ENCODE peak calls at places on chromosome 18, in nine cellular contexts. One of them, this sample, is unnamed.

GRCh38 chr18:46060359-46060841 is 11.7 kb downstream of the PSTPIP2 start:
- DNase-seq in AG04450: no peak
- DNase-seq in neural crest cell: no peak
- DNase-seq in CD4-positive, alpha-beta T cell: no peak
- DNase-seq in NCI-H146: no peak
- DNase-seq in stimulated activated effector memory CD8-positive, alpha-beta T cell treated with anti-CD3 and anti-CD28 coated beads, Interleukin-12 subunit alpha, Interleukin-12 subunit beta, amount 100 ng/mL, for 72 hours: no peak
- DNase-seq in activated CD8-positive, alpha-beta memory T cell treated with anti-CD3 and anti-CD28 coated beads, Interleukin-2, amount 50 U/mL, for 4 hours: no peak
- DNase-seq in HT-29: no peak
- DNase-seq in bronchial epithelial cell: no peak
- DNase-seq in this sample: peak; percentile 44

GRCh38 chr18:11500153-11501122 is 109.0 kb upstream of the SLC35G4 start:
- DNase-seq in AG04450: peak; percentile 91
- DNase-seq in neural crest cell: peak; percentile 12
- DNase-seq in CD4-positive, alpha-beta T cell: no peak
- DNase-seq in NCI-H146: no peak
- DNase-seq in stimulated activated effector memory CD8-positive, alpha-beta T cell treated with anti-CD3 and anti-CD28 coated beads, Interleukin-12 subunit alpha, Interleukin-12 subunit beta, amount 100 ng/mL, for 72 hours: no peak
- DNase-seq in activated CD8-positive, alpha-beta memory T cell treated with anti-CD3 and anti-CD28 coated beads, Interleukin-2, amount 50 U/mL, for 4 hours: no peak
- DNase-seq in HT-29: peak; percentile 78
- DNase-seq in bronchial epithelial cell: peak; percentile 95
- DNase-seq in this sample: peak; percentile 79

GRCh38 chr18:74342416-74343043 is 26.9 kb downstream of the C18orf63 start:
- DNase-seq in AG04450: peak; percentile 16
- DNase-seq in neural crest cell: peak; percentile 11
- DNase-seq in CD4-positive, alpha-beta T cell: no peak
- DNase-seq in NCI-H146: peak; percentile 56
- DNase-seq in stimulated activated effector memory CD8-positive, alpha-beta T cell treated with anti-CD3 and anti-CD28 coated beads, Interleukin-12 subunit alpha, Interleukin-12 subunit beta, amount 100 ng/mL, for 72 hours: no peak
- DNase-seq in activated CD8-positive, alpha-beta memory T cell treated with anti-CD3 and anti-CD28 coated beads, Interleukin-2, amount 50 U/mL, for 4 hours: no peak
- DNase-seq in HT-29: peak; percentile 53
- DNase-seq in bronchial epithelial cell: peak; percentile 74
- DNase-seq in this sample: peak; percentile 71

GRCh38 chr18:54148678-54149077 is 75.8 kb downstream of the MBD2 start:
- DNase-seq in AG04450: no peak
- DNase-seq in neural crest cell: no peak
- DNase-seq in CD4-positive, alpha-beta T cell: no peak
- DNase-seq in NCI-H146: no peak
- DNase-seq in stimulated activated effector memory CD8-positive, alpha-beta T cell treated with anti-CD3 and anti-CD28 coated beads, Interleukin-12 subunit alpha, Interleukin-12 subunit beta, amount 100 ng/mL, for 72 hours: no peak
- DNase-seq in activated CD8-positive, alpha-beta memory T cell treated with anti-CD3 and anti-CD28 coated beads, Interleukin-2, amount 50 U/mL, for 4 hours: no peak
- DNase-seq in HT-29: no peak
- DNase-seq in bronchial epithelial cell: no peak
- DNase-seq in this sample: no peak

GRCh38 chr18:61676763-61677434 is 215.9 kb downstream of the RNF152 start:
- DNase-seq in AG04450: peak; percentile 21
- DNase-seq in neural crest cell: no peak
- DNase-seq in CD4-positive, alpha-beta T cell: no peak
- DNase-seq in NCI-H146: no peak
- DNase-seq in stimulated activated effector memory CD8-positive, alpha-beta T cell treated with anti-CD3 and anti-CD28 coated beads, Interleukin-12 subunit alpha, Interleukin-12 subunit beta, amount 100 ng/mL, for 72 hours: no peak
- DNase-seq in activated CD8-positive, alpha-beta memory T cell treated with anti-CD3 and anti-CD28 coated beads, Interleukin-2, amount 50 U/mL, for 4 hours: no peak
- DNase-seq in HT-29: no peak
- DNase-seq in bronchial epithelial cell: no peak
- DNase-seq in this sample: no peak

GRCh38 chr18:50813353-50813752 is 6.5 kb downstream of the MRO start:
- DNase-seq in AG04450: no peak
- DNase-seq in neural crest cell: no peak
- DNase-seq in CD4-positive, alpha-beta T cell: no peak
- DNase-seq in NCI-H146: no peak
- DNase-seq in stimulated activated effector memory CD8-positive, alpha-beta T cell treated with anti-CD3 and anti-CD28 coated beads, Interleukin-12 subunit alpha, Interleukin-12 subunit beta, amount 100 ng/mL, for 72 hours: no peak
- DNase-seq in activated CD8-positive, alpha-beta memory T cell treated with anti-CD3 and anti-CD28 coated beads, Interleukin-2, amount 50 U/mL, for 4 hours: no peak
- DNase-seq in HT-29: no peak
- DNase-seq in bronchial epithelial cell: no peak
- DNase-seq in this sample: no peak

GRCh38 chr18:3452750-3453539 is 3.0 kb downstream of the TGIF1 start:
- DNase-seq in AG04450: no peak
- DNase-seq in neural crest cell: no peak
- DNase-seq in CD4-positive, alpha-beta T cell: peak; percentile 3
- DNase-seq in NCI-H146: no peak
- DNase-seq in stimulated activated effector memory CD8-positive, alpha-beta T cell treated with anti-CD3 and anti-CD28 coated beads, Interleukin-12 subunit alpha, Interleukin-12 subunit beta, amount 100 ng/mL, for 72 hours: no peak
- DNase-seq in activated CD8-positive, alpha-beta memory T cell treated with anti-CD3 and anti-CD28 coated beads, Interleukin-2, amount 50 U/mL, for 4 hours: no peak
- DNase-seq in HT-29: peak; percentile 76
- DNase-seq in bronchial epithelial cell: peak; percentile 52
- DNase-seq in this sample: no peak

GRCh38 chr18:22674300-22674699 is 256.6 kb upstream of the CTAGE1 start:
- DNase-seq in AG04450: peak; percentile 63
- DNase-seq in neural crest cell: no peak
- DNase-seq in CD4-positive, alpha-beta T cell: no peak
- DNase-seq in NCI-H146: no peak
- DNase-seq in stimulated activated effector memory CD8-positive, alpha-beta T cell treated with anti-CD3 and anti-CD28 coated beads, Interleukin-12 subunit alpha, Interleukin-12 subunit beta, amount 100 ng/mL, for 72 hours: no peak
- DNase-seq in activated CD8-positive, alpha-beta memory T cell treated with anti-CD3 and anti-CD28 coated beads, Interleukin-2, amount 50 U/mL, for 4 hours: no peak
- DNase-seq in HT-29: no peak
- DNase-seq in bronchial epithelial cell: peak; percentile 90
- DNase-seq in this sample: peak; percentile 54

GRCh38 chr18:27948981-27949380 is 227.9 kb downstream of the CDH2 start:
- DNase-seq in AG04450: no peak
- DNase-seq in neural crest cell: no peak
- DNase-seq in CD4-positive, alpha-beta T cell: no peak
- DNase-seq in NCI-H146: no peak
- DNase-seq in stimulated activated effector memory CD8-positive, alpha-beta T cell treated with anti-CD3 and anti-CD28 coated beads, Interleukin-12 subunit alpha, Interleukin-12 subunit beta, amount 100 ng/mL, for 72 hours: no peak
- DNase-seq in activated CD8-positive, alpha-beta memory T cell treated with anti-CD3 and anti-CD28 coated beads, Interleukin-2, amount 50 U/mL, for 4 hours: no peak
- DNase-seq in HT-29: no peak
- DNase-seq in bronchial epithelial cell: no peak
- DNase-seq in this sample: no peak

GRCh38 chr18:10454800-10455550 is 540 bp downstream of the APCDD1 start:
- DNase-seq in AG04450: no peak
- DNase-seq in neural crest cell: peak; percentile 32
- DNase-seq in CD4-positive, alpha-beta T cell: no peak
- DNase-seq in NCI-H146: peak; percentile 75
- DNase-seq in stimulated activated effector memory CD8-positive, alpha-beta T cell treated with anti-CD3 and anti-CD28 coated beads, Interleukin-12 subunit alpha, Interleukin-12 subunit beta, amount 100 ng/mL, for 72 hours: no peak
- DNase-seq in activated CD8-positive, alpha-beta memory T cell treated with anti-CD3 and anti-CD28 coated beads, Interleukin-2, amount 50 U/mL, for 4 hours: no peak
- DNase-seq in HT-29: no peak
- DNase-seq in bronchial epithelial cell: no peak
- DNase-seq in this sample: peak; percentile 58

GRCh38 chr18:2303517-2304238 is 267.6 kb downstream of the METTL4 start:
- DNase-seq in AG04450: no peak
- DNase-seq in neural crest cell: no peak
- DNase-seq in CD4-positive, alpha-beta T cell: no peak
- DNase-seq in NCI-H146: no peak
- DNase-seq in stimulated activated effector memory CD8-positive, alpha-beta T cell treated with anti-CD3 and anti-CD28 coated beads, Interleukin-12 subunit alpha, Interleukin-12 subunit beta, amount 100 ng/mL, for 72 hours: no peak
- DNase-seq in activated CD8-positive, alpha-beta memory T cell treated with anti-CD3 and anti-CD28 coated beads, Interleukin-2, amount 50 U/mL, for 4 hours: no peak
- DNase-seq in HT-29: no peak
- DNase-seq in bronchial epithelial cell: peak; percentile 70
- DNase-seq in this sample: no peak

GRCh38 chr18:32300914-32301313 is 111.1 kb downstream of the MEP1B start:
- DNase-seq in AG04450: no peak
- DNase-seq in neural crest cell: no peak
- DNase-seq in CD4-positive, alpha-beta T cell: no peak
- DNase-seq in NCI-H146: no peak
- DNase-seq in stimulated activated effector memory CD8-positive, alpha-beta T cell treated with anti-CD3 and anti-CD28 coated beads, Interleukin-12 subunit alpha, Interleukin-12 subunit beta, amount 100 ng/mL, for 72 hours: no peak
- DNase-seq in activated CD8-positive, alpha-beta memory T cell treated with anti-CD3 and anti-CD28 coated beads, Interleukin-2, amount 50 U/mL, for 4 hours: no peak
- DNase-seq in HT-29: no peak
- DNase-seq in bronchial epithelial cell: no peak
- DNase-seq in this sample: no peak

GRCh38 chr18:10508546-10508945 is 17.3 kb upstream of the NAPG start:
- DNase-seq in AG04450: no peak
- DNase-seq in neural crest cell: no peak
- DNase-seq in CD4-positive, alpha-beta T cell: no peak
- DNase-seq in NCI-H146: no peak
- DNase-seq in stimulated activated effector memory CD8-positive, alpha-beta T cell treated with anti-CD3 and anti-CD28 coated beads, Interleukin-12 subunit alpha, Interleukin-12 subunit beta, amount 100 ng/mL, for 72 hours: no peak
- DNase-seq in activated CD8-positive, alpha-beta memory T cell treated with anti-CD3 and anti-CD28 coated beads, Interleukin-2, amount 50 U/mL, for 4 hours: no peak
- DNase-seq in HT-29: no peak
- DNase-seq in bronchial epithelial cell: no peak
- DNase-seq in this sample: no peak

GRCh38 chr18:47149457-47150028 is 757 bp downstream of the HDHD2 start:
- DNase-seq in AG04450: no peak
- DNase-seq in neural crest cell: peak; percentile 3
- DNase-seq in CD4-positive, alpha-beta T cell: no peak
- DNase-seq in NCI-H146: peak; percentile 62
- DNase-seq in stimulated activated effector memory CD8-positive, alpha-beta T cell treated with anti-CD3 and anti-CD28 coated beads, Interleukin-12 subunit alpha, Interleukin-12 subunit beta, amount 100 ng/mL, for 72 hours: no peak
- DNase-seq in activated CD8-positive, alpha-beta memory T cell treated with anti-CD3 and anti-CD28 coated beads, Interleukin-2, amount 50 U/mL, for 4 hours: no peak
- DNase-seq in HT-29: peak; percentile 25
- DNase-seq in bronchial epithelial cell: no peak
- DNase-seq in this sample: peak; percentile 7

GRCh38 chr18:46350598-46351172 is 246.5 kb downstream of the HAUS1 start:
- DNase-seq in AG04450: no peak
- DNase-seq in neural crest cell: no peak
- DNase-seq in CD4-positive, alpha-beta T cell: no peak
- DNase-seq in NCI-H146: no peak
- DNase-seq in stimulated activated effector memory CD8-positive, alpha-beta T cell treated with anti-CD3 and anti-CD28 coated beads, Interleukin-12 subunit alpha, Interleukin-12 subunit beta, amount 100 ng/mL, for 72 hours: no peak
- DNase-seq in activated CD8-positive, alpha-beta memory T cell treated with anti-CD3 and anti-CD28 coated beads, Interleukin-2, amount 50 U/mL, for 4 hours: no peak
- DNase-seq in HT-29: no peak
- DNase-seq in bronchial epithelial cell: no peak
- DNase-seq in this sample: no peak

GRCh38 chr18:2420367-2420766 is 150.9 kb downstream of the METTL4 start:
- DNase-seq in AG04450: no peak
- DNase-seq in neural crest cell: no peak
- DNase-seq in CD4-positive, alpha-beta T cell: no peak
- DNase-seq in NCI-H146: no peak
- DNase-seq in stimulated activated effector memory CD8-positive, alpha-beta T cell treated with anti-CD3 and anti-CD28 coated beads, Interleukin-12 subunit alpha, Interleukin-12 subunit beta, amount 100 ng/mL, for 72 hours: no peak
- DNase-seq in activated CD8-positive, alpha-beta memory T cell treated with anti-CD3 and anti-CD28 coated beads, Interleukin-2, amount 50 U/mL, for 4 hours: no peak
- DNase-seq in HT-29: no peak
- DNase-seq in bronchial epithelial cell: no peak
- DNase-seq in this sample: no peak

GRCh38 chr18:43277164-43277600 is at the start of gene SYT4:
- DNase-seq in AG04450: no peak
- DNase-seq in neural crest cell: peak; percentile 58
- DNase-seq in CD4-positive, alpha-beta T cell: no peak
- DNase-seq in NCI-H146: peak; percentile 98
- DNase-seq in stimulated activated effector memory CD8-positive, alpha-beta T cell treated with anti-CD3 and anti-CD28 coated beads, Interleukin-12 subunit alpha, Interleukin-12 subunit beta, amount 100 ng/mL, for 72 hours: no peak
- DNase-seq in activated CD8-positive, alpha-beta memory T cell treated with anti-CD3 and anti-CD28 coated beads, Interleukin-2, amount 50 U/mL, for 4 hours: no peak
- DNase-seq in HT-29: no peak
- DNase-seq in bronchial epithelial cell: peak; percentile 45
- DNase-seq in this sample: peak; percentile 83

GRCh38 chr18:32707586-32707985 is 65.2 kb downstream of the KLHL14 start:
- DNase-seq in AG04450: no peak
- DNase-seq in neural crest cell: no peak
- DNase-seq in CD4-positive, alpha-beta T cell: no peak
- DNase-seq in NCI-H146: no peak
- DNase-seq in stimulated activated effector memory CD8-positive, alpha-beta T cell treated with anti-CD3 and anti-CD28 coated beads, Interleukin-12 subunit alpha, Interleukin-12 subunit beta, amount 100 ng/mL, for 72 hours: no peak
- DNase-seq in activated CD8-positive, alpha-beta memory T cell treated with anti-CD3 and anti-CD28 coated beads, Interleukin-2, amount 50 U/mL, for 4 hours: no peak
- DNase-seq in HT-29: no peak
- DNase-seq in bronchial epithelial cell: no peak
- DNase-seq in this sample: peak; percentile 11

GRCh38 chr18:995641-996040 is 91.0 kb downstream of the ADCYAP1 start:
- DNase-seq in AG04450: no peak
- DNase-seq in neural crest cell: no peak
- DNase-seq in CD4-positive, alpha-beta T cell: no peak
- DNase-seq in NCI-H146: no peak
- DNase-seq in stimulated activated effector memory CD8-positive, alpha-beta T cell treated with anti-CD3 and anti-CD28 coated beads, Interleukin-12 subunit alpha, Interleukin-12 subunit beta, amount 100 ng/mL, for 72 hours: no peak
- DNase-seq in activated CD8-positive, alpha-beta memory T cell treated with anti-CD3 and anti-CD28 coated beads, Interleukin-2, amount 50 U/mL, for 4 hours: no peak
- DNase-seq in HT-29: no peak
- DNase-seq in bronchial epithelial cell: peak; percentile 58
- DNase-seq in this sample: no peak

GRCh38 chr18:10245517-10246175 is 208.8 kb upstream of the APCDD1 start:
- DNase-seq in AG04450: no peak
- DNase-seq in neural crest cell: no peak
- DNase-seq in CD4-positive, alpha-beta T cell: no peak
- DNase-seq in NCI-H146: no peak
- DNase-seq in stimulated activated effector memory CD8-positive, alpha-beta T cell treated with anti-CD3 and anti-CD28 coated beads, Interleukin-12 subunit alpha, Interleukin-12 subunit beta, amount 100 ng/mL, for 72 hours: no peak
- DNase-seq in activated CD8-positive, alpha-beta memory T cell treated with anti-CD3 and anti-CD28 coated beads, Interleukin-2, amount 50 U/mL, for 4 hours: no peak
- DNase-seq in HT-29: no peak
- DNase-seq in bronchial epithelial cell: no peak
- DNase-seq in this sample: no peak

GRCh38 chr18:52090005-52090404 is 250.0 kb upstream of the DCC start:
- DNase-seq in AG04450: no peak
- DNase-seq in neural crest cell: no peak
- DNase-seq in CD4-positive, alpha-beta T cell: no peak
- DNase-seq in NCI-H146: no peak
- DNase-seq in stimulated activated effector memory CD8-positive, alpha-beta T cell treated with anti-CD3 and anti-CD28 coated beads, Interleukin-12 subunit alpha, Interleukin-12 subunit beta, amount 100 ng/mL, for 72 hours: no peak
- DNase-seq in activated CD8-positive, alpha-beta memory T cell treated with anti-CD3 and anti-CD28 coated beads, Interleukin-2, amount 50 U/mL, for 4 hours: no peak
- DNase-seq in HT-29: no peak
- DNase-seq in bronchial epithelial cell: peak; percentile 1
- DNase-seq in this sample: no peak

This sample was measured in hepatocyte.